ENCODE peak calls at places on chromosomes 2 and 18, in four cellular contexts. R, X, I and S are unnamed samples.
A peak's percentile ranks its signal among the peaks of the same experiment; 100 is the strongest.

GRCh38 chr2:118738524-118739308 is 108.7 kb downstream of the EN1 start:
- DNase-seq in R (peak; percentile 79), X (peak; percentile 8), I (no peak), S (no peak)

GRCh38 chr2:105885456-105885855 is 140.7 kb downstream of the NCK2 start:
- DNase-seq in R (no peak), X (no peak), I (no peak), S (no peak)

GRCh38 chr2:189576361-189576760 is 4.2 kb downstream of the SLC40A1 start:
- DNase-seq in R (peak; percentile 77), X (no peak), I (no peak), S (no peak)

GRCh38 chr2:23947350-23947749 is 7.1 kb downstream of the UBXN2A start:
- DNase-seq in R (no peak), X (no peak), I (no peak), S (no peak)

GRCh38 chr2:200702646-200703118 is 109.0 kb upstream of the BZW1 start:
- DNase-seq in R (no peak), X (no peak), I (peak; percentile 49), S (no peak)

GRCh38 chr2:115443550-115444185 is 1001.2 kb downstream of the DPP10 start:
- DNase-seq in R (no peak), X (no peak), I (no peak), S (no peak)

GRCh38 chr2:101145406-101145805 is 5.8 kb downstream of the TBC1D8 start:
- DNase-seq in R (no peak), X (no peak), I (no peak), S (no peak)

GRCh38 chr2:240502430-240503121 is 55.2 kb downstream of the ANKMY1 start:
- DNase-seq in R (no peak), X (no peak), I (no peak), S (no peak)

GRCh38 chr2:101223814-101224231 is 28.9 kb upstream of the CNOT11 start:
- DNase-seq in R (no peak), X (no peak), I (peak; percentile 68), S (peak; percentile 29)

GRCh38 chr18:74255022-74255658 is 36.6 kb downstream of the CYB5A start:
- DNase-seq in R (no peak), X (no peak), I (no peak), S (peak; percentile 50)

GRCh38 chr2:236237468-236238190 is 26.6 kb downstream of the ASB18 start:
- DNase-seq in R (no peak), X (no peak), I (no peak), S (no peak)

GRCh38 chr2:131104487-131105155 is 515 bp upstream of the PLEKHB2 start:
- DNase-seq in R (peak; percentile 76), X (peak; percentile 89), I (peak; percentile 67), S (no peak)

GRCh38 chr2:45303417-45304202 is 294.4 kb upstream of the SIX2 start:
- DNase-seq in R (no peak), X (no peak), I (no peak), S (no peak)

DNA sequence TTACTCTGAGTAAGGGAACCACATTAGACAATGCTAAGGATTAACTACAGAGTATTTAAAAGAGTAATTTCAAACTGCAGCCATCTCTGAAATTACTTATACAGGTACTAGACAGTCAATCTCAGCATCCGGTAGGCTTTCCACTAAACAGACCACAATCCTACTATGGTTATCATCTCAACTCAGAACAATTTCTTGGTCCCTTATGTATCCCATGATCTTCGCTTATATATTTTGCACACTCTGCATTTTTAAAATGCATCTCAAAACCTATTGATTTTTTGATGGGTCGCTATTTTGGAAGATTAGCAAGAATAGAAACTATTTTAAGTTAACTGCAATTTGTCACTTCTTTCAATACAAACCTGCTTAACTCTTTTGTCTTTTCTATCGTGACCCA is 1.4 kb downstream of the PPP4R1 start:
- DNase-seq in R (no peak), X (no peak), I (no peak), S (no peak)
- H3K4me1 ChIP-seq in R (peaks cover 63% of the 10 kb centered on the region), X (peaks cover 12% of the 10 kb centered on the region), I (peaks cover 15% of the 10 kb centered on the region), S (peaks cover 33% of the 10 kb centered on the region)

DNA sequence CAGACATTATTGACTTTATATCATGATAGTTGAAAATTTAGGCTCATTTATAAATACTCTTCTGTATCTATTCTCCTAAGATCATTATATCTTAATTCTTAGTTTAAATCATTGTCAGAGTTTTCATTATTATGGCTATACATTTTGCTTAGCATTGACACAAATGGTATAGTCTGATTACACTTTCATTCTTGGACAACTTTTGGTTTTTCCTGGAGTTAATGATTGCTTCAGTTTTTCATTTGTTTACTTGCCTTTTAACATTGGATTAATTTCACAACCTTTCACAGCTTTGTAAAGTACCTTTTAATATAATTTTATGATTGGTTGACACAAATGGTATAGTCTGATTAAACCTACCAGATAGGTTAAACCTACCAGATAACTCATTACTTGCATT is 298.2 kb downstream of the DYSF start:
- DNase-seq in R (no peak), X (no peak), I (no peak), S (no peak)
- H3K4me1 ChIP-seq in R (peaks cover 46% of the 10 kb centered on the region), X (peaks cover 13% of the 10 kb centered on the region), I (no peaks in the 10 kb centered on the region), S (peaks cover 12% of the 10 kb centered on the region)

GRCh38 chr18:33696332-33697162 is 118.5 kb downstream of the ASXL3 start:
- DNase-seq in R (no peak), X (no peak), I (no peak), S (no peak)
- H3K4me1 ChIP-seq in R (no peaks in the 10 kb centered on the region), X (no peaks in the 10 kb centered on the region), I (no peaks in the 10 kb centered on the region), S (no peaks in the 10 kb centered on the region)

GRCh38 chr2:85254540-85255261 is 73.1 kb downstream of the TGOLN2 start:
- DNase-seq in R (no peak), X (no peak), I (no peak), S (no peak)
- H3K4me1 ChIP-seq in R (peaks cover 66% of the 10 kb centered on the region), X (peaks cover 70% of the 10 kb centered on the region), I (no peaks in the 10 kb centered on the region), S (peaks cover 53% of the 10 kb centered on the region)